ENCODE peak calls at places on chromosome 14, in ten cellular contexts. One of them, this sample, is unnamed.
A peak's percentile ranks its signal among the peaks of the same experiment; 100 is the strongest.

GRCh38 chr14:97329701-97330100 is 532.5 kb downstream of the VRK1 start:
- DNase-seq in neuronal stem cell: no peak
- DNase-seq in HepG2: no peak
- DNase-seq in ovary: no peak
- DNase-seq in MM.1S: no peak
- DNase-seq in body of pancreas: no peak
- DNase-seq in PC-9: no peak
- DNase-seq in endodermal cell: peak; percentile 52
- DNase-seq in mammary epithelial cell: no peak
- DNase-seq in transverse colon: no peak
- DNase-seq in this sample: no peak

GRCh38 chr14:77498984-77499527 is 440 bp upstream of the ISM2 start:
- DNase-seq in neuronal stem cell: peak; percentile 27
- DNase-seq in HepG2: peak; percentile 35
- DNase-seq in ovary: no peak
- DNase-seq in MM.1S: no peak
- DNase-seq in body of pancreas: no peak
- DNase-seq in PC-9: no peak
- DNase-seq in endodermal cell: peak; percentile 83
- DNase-seq in mammary epithelial cell: no peak
- DNase-seq in transverse colon: no peak
- DNase-seq in this sample: peak; percentile 22

GRCh38 chr14:94769413-94770250 is at the start of gene GSC:
- DNase-seq in neuronal stem cell: no peak
- DNase-seq in HepG2: no peak
- DNase-seq in ovary: peak; percentile 44
- DNase-seq in MM.1S: peak; percentile 14
- DNase-seq in body of pancreas: peak; percentile 67
- DNase-seq in PC-9: no peak
- DNase-seq in endodermal cell: no peak
- DNase-seq in mammary epithelial cell: peak; percentile 37
- DNase-seq in transverse colon: peak; percentile 17
- DNase-seq in this sample: peak; percentile 42

GRCh38 chr14:58709949-58710348 is 72.2 kb downstream of the DACT1 start:
- DNase-seq in neuronal stem cell: no peak
- DNase-seq in HepG2: no peak
- DNase-seq in ovary: no peak
- DNase-seq in MM.1S: no peak
- DNase-seq in body of pancreas: no peak
- DNase-seq in PC-9: no peak
- DNase-seq in endodermal cell: no peak
- DNase-seq in mammary epithelial cell: no peak
- DNase-seq in transverse colon: no peak
- DNase-seq in this sample: no peak

GRCh38 chr14:89000007-89000942 is 175.8 kb downstream of the TTC8 start:
- DNase-seq in neuronal stem cell: no peak
- DNase-seq in HepG2: peak; percentile 29
- DNase-seq in ovary: no peak
- DNase-seq in MM.1S: no peak
- DNase-seq in body of pancreas: peak; percentile 24
- DNase-seq in PC-9: no peak
- DNase-seq in endodermal cell: peak; percentile 73
- DNase-seq in mammary epithelial cell: peak; percentile 93
- DNase-seq in transverse colon: peak; percentile 68
- DNase-seq in this sample: peak; percentile 47

GRCh38 chr14:60287452-60287851 is 38.4 kb downstream of the PPM1A start:
- DNase-seq in neuronal stem cell: no peak
- DNase-seq in HepG2: no peak
- DNase-seq in ovary: no peak
- DNase-seq in MM.1S: no peak
- DNase-seq in body of pancreas: no peak
- DNase-seq in PC-9: no peak
- DNase-seq in endodermal cell: no peak
- DNase-seq in mammary epithelial cell: no peak
- DNase-seq in transverse colon: no peak
- DNase-seq in this sample: no peak

GRCh38 chr14:59245809-59246295 is 57.4 kb downstream of the DAAM1 start:
- DNase-seq in neuronal stem cell: no peak
- DNase-seq in HepG2: no peak
- DNase-seq in ovary: no peak
- DNase-seq in MM.1S: peak; percentile 26
- DNase-seq in body of pancreas: no peak
- DNase-seq in PC-9: no peak
- DNase-seq in endodermal cell: no peak
- DNase-seq in mammary epithelial cell: peak; percentile 43
- DNase-seq in transverse colon: no peak
- DNase-seq in this sample: no peak

GRCh38 chr14:21382886-21383847 is 652 bp downstream of the SUPT16H start:
- DNase-seq in neuronal stem cell: no peak
- DNase-seq in HepG2: peak; percentile 43
- DNase-seq in ovary: peak; percentile 59
- DNase-seq in MM.1S: peak; percentile 26
- DNase-seq in body of pancreas: peak; percentile 36
- DNase-seq in PC-9: peak; percentile 20
- DNase-seq in endodermal cell: peak; percentile 68
- DNase-seq in mammary epithelial cell: peak; percentile 55
- DNase-seq in transverse colon: peak; percentile 36
- DNase-seq in this sample: peak; percentile 30

DNA sequence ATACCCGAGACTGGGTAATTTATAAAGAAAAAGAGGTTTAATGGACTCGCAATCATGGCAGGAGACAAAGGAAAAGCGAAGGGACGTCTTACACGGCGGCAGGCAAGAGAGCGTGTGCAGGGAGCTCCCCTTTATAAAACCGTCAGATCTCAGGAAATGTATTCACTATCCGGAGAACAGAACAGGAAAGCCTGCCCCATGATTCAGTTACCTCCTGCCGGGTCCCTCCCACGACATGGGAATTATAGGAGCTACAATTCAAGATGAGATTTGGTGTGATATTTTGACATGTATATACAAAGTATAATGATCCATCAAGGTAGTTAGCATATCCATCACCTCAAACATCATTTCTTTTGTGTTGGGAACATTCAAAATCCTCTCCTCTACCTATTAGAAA is 2.3 kb upstream of the CDCA4 start:
- DNase-seq in neuronal stem cell: no peak
- DNase-seq in HepG2: no peak
- DNase-seq in ovary: no peak
- DNase-seq in MM.1S: no peak
- DNase-seq in body of pancreas: no peak
- DNase-seq in PC-9: no peak
- DNase-seq in endodermal cell: no peak
- DNase-seq in mammary epithelial cell: no peak
- DNase-seq in transverse colon: no peak
- DNase-seq in this sample: no peak
- H3K4me1 ChIP-seq in neuronal stem cell: peaks cover 11% of the 10 kb centered on the region
- H3K4me1 ChIP-seq in HepG2: peaks cover 41% of the 10 kb centered on the region
- H3K4me1 ChIP-seq in ovary: peaks cover 12% of the 10 kb centered on the region
- H3K4me1 ChIP-seq in MM.1S: peaks cover 14% of the 10 kb centered on the region
- H3K4me1 ChIP-seq in body of pancreas: peaks cover 31% of the 10 kb centered on the region
- H3K4me1 ChIP-seq in PC-9: peaks cover 75% of the 10 kb centered on the region
- H3K4me1 ChIP-seq in endodermal cell: peaks cover 5% of the 10 kb centered on the region
- H3K4me1 ChIP-seq in mammary epithelial cell: peaks cover 62% of the 10 kb centered on the region
- H3K4me1 ChIP-seq in transverse colon: peaks cover 31% of the 10 kb centered on the region
- H3K4me1 ChIP-seq in this sample: peaks cover 22% of the 10 kb centered on the region

DNA sequence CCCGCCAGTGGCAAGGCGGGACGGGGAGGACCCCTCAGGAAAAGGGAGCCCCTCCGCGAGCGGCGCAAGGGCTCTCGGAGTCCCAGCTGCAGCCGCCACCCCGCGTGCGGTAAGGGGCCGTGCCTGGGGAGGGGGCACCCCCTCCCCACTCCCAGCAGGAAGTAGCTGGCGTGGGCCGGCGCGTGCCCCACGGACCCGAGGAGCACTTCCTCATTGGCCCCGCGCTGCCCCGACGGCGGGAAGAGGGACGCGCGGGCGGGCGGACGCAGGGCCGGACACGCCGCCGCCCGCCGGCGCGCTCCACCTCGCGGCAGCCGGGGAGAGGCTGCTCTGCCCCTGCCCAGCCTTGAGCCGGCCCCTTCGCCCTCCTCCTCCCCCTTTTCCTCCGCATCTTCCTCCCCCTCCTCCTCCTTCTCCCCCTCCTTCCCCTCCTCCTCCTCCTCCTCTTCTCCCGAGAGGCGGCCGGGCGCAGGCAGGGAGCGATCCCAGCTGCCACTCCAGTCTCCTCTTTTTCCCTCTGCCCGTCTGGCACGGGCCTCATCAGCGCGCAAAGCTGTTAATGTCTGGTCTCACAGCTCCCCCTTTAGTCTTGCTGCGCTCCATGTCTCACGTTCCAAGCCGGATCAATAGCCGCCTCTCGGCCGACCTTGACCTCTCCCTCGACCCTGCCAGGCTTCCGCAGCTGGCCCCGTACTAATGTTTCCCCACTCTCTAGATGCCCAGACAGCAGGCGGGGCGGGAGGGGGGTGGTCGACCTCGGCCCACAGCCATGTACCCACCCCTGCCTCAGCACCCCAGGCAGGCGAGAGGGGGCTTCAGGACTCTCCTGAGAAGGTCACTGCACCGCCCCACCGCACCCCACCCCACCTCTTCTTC is 2.6 kb upstream of the BCL11B start:
- DNase-seq in neuronal stem cell: peak; percentile 90
- DNase-seq in HepG2: peak; percentile 77
- DNase-seq in ovary: peak; percentile 81
- DNase-seq in MM.1S: peak; percentile 14
- DNase-seq in body of pancreas: peak; percentile 52
- DNase-seq in PC-9: no peak
- DNase-seq in endodermal cell: peak; percentile 98
- DNase-seq in mammary epithelial cell: peak; percentile 89
- DNase-seq in transverse colon: peak; percentile 75
- DNase-seq in this sample: peak; percentile 29
- H3K27ac ChIP-seq in neuronal stem cell: no peak overlapping the region
- H3K27ac ChIP-seq in HepG2: no peak overlapping the region
- H3K27ac ChIP-seq in ovary: no peak overlapping the region
- H3K27ac ChIP-seq in MM.1S: no peak overlapping the region
- H3K27ac ChIP-seq in body of pancreas: no peak overlapping the region
- H3K27ac ChIP-seq in PC-9: no peak overlapping the region
- H3K27ac ChIP-seq in endodermal cell: no peak overlapping the region
- H3K27ac ChIP-seq in mammary epithelial cell: peak overlapping the region; percentile 16
- H3K27ac ChIP-seq in transverse colon: peak overlapping the region; percentile 85
- H3K27ac ChIP-seq in this sample: no peak overlapping the region

DNA sequence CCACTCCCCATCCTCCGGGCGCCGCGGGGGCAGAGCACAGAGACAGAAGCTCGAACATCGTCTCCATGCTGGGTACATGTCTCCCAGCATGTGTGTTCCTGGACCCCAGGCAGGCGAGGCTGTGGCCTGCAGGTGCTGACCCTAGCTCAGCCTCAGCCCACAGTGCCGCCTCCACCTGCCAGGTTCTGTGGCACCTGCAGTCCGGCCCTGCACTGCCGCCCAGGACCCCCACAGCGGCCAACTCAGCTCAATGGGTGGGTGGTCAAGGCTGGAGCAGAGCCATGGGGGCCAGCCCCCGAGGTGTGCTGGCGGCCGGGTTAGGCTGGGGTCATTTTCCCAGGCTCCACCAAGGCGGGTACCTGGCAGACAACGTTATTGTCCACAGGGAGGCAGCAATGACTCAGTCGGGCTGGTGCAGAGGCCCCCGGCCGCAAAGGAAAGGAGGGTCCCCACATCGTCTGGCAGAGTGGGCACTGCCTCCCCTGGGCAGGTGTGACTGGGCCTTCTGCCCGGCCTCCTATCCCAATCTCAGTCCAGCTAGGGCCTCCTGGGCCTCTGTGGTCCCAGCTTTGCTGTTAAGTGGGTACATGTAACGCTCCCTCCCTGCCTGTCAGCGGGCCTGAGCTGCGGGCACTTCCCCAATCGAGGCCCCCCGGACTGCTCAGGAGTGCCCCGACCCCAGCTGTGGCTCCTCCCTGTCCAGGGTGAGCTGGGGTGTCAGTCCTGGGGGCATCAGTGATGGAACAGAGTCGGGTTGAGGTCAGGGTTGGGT is 20.2 kb upstream of the NUDT14 start:
- DNase-seq in neuronal stem cell: no peak
- DNase-seq in HepG2: no peak
- DNase-seq in ovary: no peak
- DNase-seq in MM.1S: no peak
- DNase-seq in body of pancreas: no peak
- DNase-seq in PC-9: no peak
- DNase-seq in endodermal cell: peak; percentile 65
- DNase-seq in mammary epithelial cell: no peak
- DNase-seq in transverse colon: no peak
- DNase-seq in this sample: no peak
- H3K4me1 ChIP-seq in neuronal stem cell: peaks cover 35% of the 10 kb centered on the region
- H3K4me1 ChIP-seq in HepG2: peaks cover 43% of the 10 kb centered on the region
- H3K4me1 ChIP-seq in ovary: peaks cover 8% of the 10 kb centered on the region
- H3K4me1 ChIP-seq in MM.1S: no peaks in the 10 kb centered on the region
- H3K4me1 ChIP-seq in body of pancreas: peaks cover 50% of the 10 kb centered on the region
- H3K4me1 ChIP-seq in PC-9: peaks cover 31% of the 10 kb centered on the region
- H3K4me1 ChIP-seq in endodermal cell: peaks cover 3% of the 10 kb centered on the region
- H3K4me1 ChIP-seq in mammary epithelial cell: peaks cover 22% of the 10 kb centered on the region
- H3K4me1 ChIP-seq in transverse colon: peaks cover 12% of the 10 kb centered on the region
- H3K4me1 ChIP-seq in this sample: peaks cover 39% of the 10 kb centered on the region

GRCh38 chr14:90758959-90759358 is 57.3 kb downstream of the TTC7B start:
- DNase-seq in neuronal stem cell: no peak
- DNase-seq in HepG2: no peak
- DNase-seq in ovary: peak; percentile 57
- DNase-seq in MM.1S: no peak
- DNase-seq in body of pancreas: peak; percentile 28
- DNase-seq in PC-9: no peak
- DNase-seq in endodermal cell: no peak
- DNase-seq in mammary epithelial cell: no peak
- DNase-seq in transverse colon: peak; percentile 42
- DNase-seq in this sample: peak; percentile 38

GRCh38 chr14:90756755-90757345 is 59.4 kb downstream of the TTC7B start:
- DNase-seq in neuronal stem cell: no peak
- DNase-seq in HepG2: no peak
- DNase-seq in ovary: no peak
- DNase-seq in MM.1S: no peak
- DNase-seq in body of pancreas: no peak
- DNase-seq in PC-9: no peak
- DNase-seq in endodermal cell: peak; percentile 74
- DNase-seq in mammary epithelial cell: no peak
- DNase-seq in transverse colon: no peak
- DNase-seq in this sample: peak; percentile 20

GRCh38 chr14:90759370-90760054 is 56.7 kb downstream of the TTC7B start:
- DNase-seq in neuronal stem cell: no peak
- DNase-seq in HepG2: no peak
- DNase-seq in ovary: no peak
- DNase-seq in MM.1S: no peak
- DNase-seq in body of pancreas: no peak
- DNase-seq in PC-9: no peak
- DNase-seq in endodermal cell: no peak
- DNase-seq in mammary epithelial cell: no peak
- DNase-seq in transverse colon: no peak
- DNase-seq in this sample: peak; percentile 43

GRCh38 chr14:90757452-90757851 is 58.8 kb downstream of the TTC7B start:
- DNase-seq in neuronal stem cell: no peak
- DNase-seq in HepG2: no peak
- DNase-seq in ovary: no peak
- DNase-seq in MM.1S: no peak
- DNase-seq in body of pancreas: no peak
- DNase-seq in PC-9: no peak
- DNase-seq in endodermal cell: no peak
- DNase-seq in mammary epithelial cell: no peak
- DNase-seq in transverse colon: no peak
- DNase-seq in this sample: peak; percentile 22

DNA sequence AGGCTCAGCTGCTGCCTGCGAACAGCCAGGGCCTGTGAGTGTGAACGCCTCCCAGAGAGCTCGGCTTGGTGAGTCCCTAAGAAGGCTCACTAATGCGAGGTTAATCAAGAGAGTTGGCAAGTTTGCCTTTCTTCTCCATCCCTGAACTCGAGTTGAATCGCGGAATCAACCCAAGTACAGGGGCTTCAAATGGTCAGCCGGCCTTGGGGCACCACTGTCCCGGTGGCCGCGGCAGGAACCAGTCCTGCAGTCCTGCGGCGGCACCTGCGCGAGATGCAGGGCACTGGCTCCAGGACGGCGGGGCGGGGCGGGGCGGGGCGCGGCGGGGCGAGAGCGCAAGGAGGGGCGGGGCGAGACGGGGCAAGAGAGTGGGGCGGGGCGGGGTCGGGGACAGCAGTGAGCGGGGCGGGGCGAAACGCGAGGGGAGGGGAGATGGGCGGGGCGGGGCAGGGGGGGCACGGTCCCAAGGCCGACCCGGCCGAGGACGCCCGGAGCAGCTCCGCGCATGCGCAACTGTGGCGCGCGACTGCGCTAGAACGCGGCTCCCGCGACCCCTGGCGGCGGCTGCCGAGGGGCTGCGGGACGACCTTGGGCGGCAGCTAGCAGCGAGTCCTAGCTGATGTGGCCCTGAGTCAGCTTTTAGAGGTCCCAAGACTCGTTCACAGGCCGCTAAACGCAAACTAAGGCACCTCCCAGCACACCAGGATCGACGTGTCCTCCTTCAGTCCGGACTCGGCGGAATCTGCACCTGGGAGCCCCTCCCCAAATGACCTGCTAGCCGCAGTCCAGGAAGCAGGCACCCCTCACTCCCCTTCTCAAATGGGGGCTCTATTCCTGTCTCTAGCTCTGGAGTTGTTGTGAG is 58.0 kb downstream of the TTC7B start:
- DNase-seq in neuronal stem cell: peak; percentile 91
- DNase-seq in HepG2: peak; percentile 79
- DNase-seq in ovary: peak; percentile 96
- DNase-seq in MM.1S: peak; percentile 85
- DNase-seq in body of pancreas: peak; percentile 95
- DNase-seq in PC-9: peak; percentile 78
- DNase-seq in endodermal cell: peak; percentile 98
- DNase-seq in mammary epithelial cell: peak; percentile 88
- DNase-seq in transverse colon: peak; percentile 94
- DNase-seq in this sample: peak; percentile 95
- H3K27ac ChIP-seq in neuronal stem cell: no peak overlapping the region
- H3K27ac ChIP-seq in HepG2: peak overlapping the region; percentile 59
- H3K27ac ChIP-seq in ovary: peak overlapping the region; percentile 81
- H3K27ac ChIP-seq in MM.1S: peak overlapping the region; percentile 54
- H3K27ac ChIP-seq in body of pancreas: peak overlapping the region; percentile 88
- H3K27ac ChIP-seq in PC-9: no peak overlapping the region
- H3K27ac ChIP-seq in endodermal cell: no peak overlapping the region
- H3K27ac ChIP-seq in mammary epithelial cell: peak overlapping the region; percentile 55
- H3K27ac ChIP-seq in transverse colon: peak overlapping the region; percentile 85
- H3K27ac ChIP-seq in this sample: peak overlapping the region; percentile 74

This sample was measured in stomach.